ENCODE peak calls at places on chromosomes 13 and 19, in nine cellular contexts. One of them, this sample, is unnamed.

GRCh38 chr13:20475927-20476691 is 49.5 kb downstream of the CRYL1 start:
- DNase-seq in activated CD8-positive, alpha-beta memory T cell treated with anti-CD3 and anti-CD28 coated beads, Interleukin-2, amount 50 U/mL, for 48 hours: peak
- DNase-seq in globus pallidus: no peak
- DNase-seq in NCI-H1105 treated with DMSO at 0.1 percent for 48 hours: no peak
- DNase-seq in epithelial cell of esophagus: no peak
- DNase-seq in skeletal muscle cell: no peak
- DNase-seq in T-helper 17 cell: peak
- DNase-seq in ovary: no peak
- DNase-seq in colonic mucosa: no peak
- DNase-seq in this sample: peak

GRCh38 chr19:13839193-13839937 is 37.6 kb upstream of the NANOS3 start:
- DNase-seq in activated CD8-positive, alpha-beta memory T cell treated with anti-CD3 and anti-CD28 coated beads, Interleukin-2, amount 50 U/mL, for 48 hours: peak
- DNase-seq in globus pallidus: no peak
- DNase-seq in NCI-H1105 treated with DMSO at 0.1 percent for 48 hours: no peak
- DNase-seq in epithelial cell of esophagus: peak
- DNase-seq in skeletal muscle cell: no peak
- DNase-seq in T-helper 17 cell: peak
- DNase-seq in ovary: peak
- DNase-seq in colonic mucosa: peak
- DNase-seq in this sample: peak

GRCh38 chr19:44732235-44733014 is 16.1 kb upstream of the BCL3 start:
- DNase-seq in activated CD8-positive, alpha-beta memory T cell treated with anti-CD3 and anti-CD28 coated beads, Interleukin-2, amount 50 U/mL, for 48 hours: no peak
- DNase-seq in globus pallidus: no peak
- DNase-seq in NCI-H1105 treated with DMSO at 0.1 percent for 48 hours: no peak
- DNase-seq in epithelial cell of esophagus: no peak
- DNase-seq in skeletal muscle cell: no peak
- DNase-seq in T-helper 17 cell: no peak
- DNase-seq in ovary: no peak
- DNase-seq in colonic mucosa: no peak
- DNase-seq in this sample: no peak

GRCh38 chr19:19568802-19569756 is 31.0 kb downstream of the CILP2 start:
- DNase-seq in activated CD8-positive, alpha-beta memory T cell treated with anti-CD3 and anti-CD28 coated beads, Interleukin-2, amount 50 U/mL, for 48 hours: no peak
- DNase-seq in globus pallidus: no peak
- DNase-seq in NCI-H1105 treated with DMSO at 0.1 percent for 48 hours: no peak
- DNase-seq in epithelial cell of esophagus: peak
- DNase-seq in skeletal muscle cell: no peak
- DNase-seq in T-helper 17 cell: no peak
- DNase-seq in ovary: no peak
- DNase-seq in colonic mucosa: no peak
- DNase-seq in this sample: no peak

GRCh38 chr13:74250738-74251190 is 116.6 kb upstream of the KLF12 start:
- DNase-seq in activated CD8-positive, alpha-beta memory T cell treated with anti-CD3 and anti-CD28 coated beads, Interleukin-2, amount 50 U/mL, for 48 hours: no peak
- DNase-seq in globus pallidus: no peak
- DNase-seq in NCI-H1105 treated with DMSO at 0.1 percent for 48 hours: no peak
- DNase-seq in epithelial cell of esophagus: peak
- DNase-seq in skeletal muscle cell: no peak
- DNase-seq in T-helper 17 cell: no peak
- DNase-seq in ovary: no peak
- DNase-seq in colonic mucosa: no peak
- DNase-seq in this sample: no peak

GRCh38 chr13:110364081-110364480 is 57.0 kb downstream of the COL4A2 start:
- DNase-seq in activated CD8-positive, alpha-beta memory T cell treated with anti-CD3 and anti-CD28 coated beads, Interleukin-2, amount 50 U/mL, for 48 hours: no peak
- DNase-seq in globus pallidus: no peak
- DNase-seq in NCI-H1105 treated with DMSO at 0.1 percent for 48 hours: no peak
- DNase-seq in epithelial cell of esophagus: no peak
- DNase-seq in skeletal muscle cell: no peak
- DNase-seq in T-helper 17 cell: no peak
- DNase-seq in ovary: no peak
- DNase-seq in colonic mucosa: no peak
- DNase-seq in this sample: no peak

GRCh38 chr19:3324405-3324856 is 42.0 kb upstream of the NFIC start:
- DNase-seq in activated CD8-positive, alpha-beta memory T cell treated with anti-CD3 and anti-CD28 coated beads, Interleukin-2, amount 50 U/mL, for 48 hours: peak
- DNase-seq in globus pallidus: no peak
- DNase-seq in NCI-H1105 treated with DMSO at 0.1 percent for 48 hours: peak
- DNase-seq in epithelial cell of esophagus: peak
- DNase-seq in skeletal muscle cell: no peak
- DNase-seq in T-helper 17 cell: peak
- DNase-seq in ovary: peak
- DNase-seq in colonic mucosa: peak
- DNase-seq in this sample: peak

GRCh38 chr13:30978981-30979956 is 46.8 kb downstream of the TEX26 start:
- DNase-seq in activated CD8-positive, alpha-beta memory T cell treated with anti-CD3 and anti-CD28 coated beads, Interleukin-2, amount 50 U/mL, for 48 hours: peak
- DNase-seq in globus pallidus: no peak
- DNase-seq in NCI-H1105 treated with DMSO at 0.1 percent for 48 hours: peak
- DNase-seq in epithelial cell of esophagus: peak
- DNase-seq in skeletal muscle cell: no peak
- DNase-seq in T-helper 17 cell: no peak
- DNase-seq in ovary: peak
- DNase-seq in colonic mucosa: peak
- DNase-seq in this sample: no peak

GRCh38 chr13:38409771-38410170 is 60.1 kb downstream of the UFM1 start:
- DNase-seq in activated CD8-positive, alpha-beta memory T cell treated with anti-CD3 and anti-CD28 coated beads, Interleukin-2, amount 50 U/mL, for 48 hours: no peak
- DNase-seq in globus pallidus: no peak
- DNase-seq in NCI-H1105 treated with DMSO at 0.1 percent for 48 hours: no peak
- DNase-seq in epithelial cell of esophagus: peak
- DNase-seq in skeletal muscle cell: no peak
- DNase-seq in T-helper 17 cell: no peak
- DNase-seq in ovary: no peak
- DNase-seq in colonic mucosa: no peak
- DNase-seq in this sample: no peak

GRCh38 chr13:20870829-20871228 is 31.7 kb downstream of the XPO4 start:
- DNase-seq in activated CD8-positive, alpha-beta memory T cell treated with anti-CD3 and anti-CD28 coated beads, Interleukin-2, amount 50 U/mL, for 48 hours: no peak
- DNase-seq in globus pallidus: no peak
- DNase-seq in NCI-H1105 treated with DMSO at 0.1 percent for 48 hours: no peak
- DNase-seq in epithelial cell of esophagus: no peak
- DNase-seq in skeletal muscle cell: no peak
- DNase-seq in T-helper 17 cell: no peak
- DNase-seq in ovary: no peak
- DNase-seq in colonic mucosa: no peak
- DNase-seq in this sample: no peak

This sample was measured in T-helper 22 cell.